ENCODE peak calls at places on chromosomes 13 and 19, in seven cellular contexts. M is IMR-90, I is heart left ventricle, S is OCI-LY7, N is lung, O is breast epithelium, F is neuronal stem cell. Y is an unnamed sample.

GRCh38 chr19:29521291-29522075 is 4.3 kb upstream of the VSTM2B start:
- DNase-seq in F (no peak), S (no peak), I (no peak), M (no peak), O (no peak), N (no peak), Y (no peak)

GRCh38 chr13:45086484-45086883 is 33.8 kb upstream of the GTF2F2 start:
- DNase-seq in I (no peak), S (no peak), N (no peak), M (peak; percentile 55), O (no peak), F (no peak), Y (no peak)

GRCh38 chr19:45125975-45126493 is 33.1 kb downstream of the PPP1R37 start:
- DNase-seq in I (peak; percentile 40), O (peak; percentile 86), M (peak; percentile 49), N (peak; percentile 73), F (peak; percentile 41), S (peak; percentile 74), Y (no peak)

GRCh38 chr13:41700790-41701310 is 243.5 kb downstream of the RGCC start:
- DNase-seq in S (no peak), F (no peak), M (peak; percentile 66), O (no peak), N (no peak), I (peak; percentile 38), Y (no peak)

GRCh38 chr13:113616991-113617749 is 32.6 kb downstream of the TFDP1 start:
- DNase-seq in M (peak; percentile 72), S (no peak), F (peak; percentile 62), O (no peak), I (no peak), N (no peak), Y (no peak)

GRCh38 chr13:99022953-99023352 is 45.1 kb upstream of the DOCK9 start:
- DNase-seq in N (no peak), O (no peak), I (no peak), M (no peak), F (no peak), S (no peak), Y (no peak)

GRCh38 chr19:58356236-58356970 is 3.1 kb upstream of the A1BG start:
- DNase-seq in O (no peak), I (no peak), F (no peak), S (no peak), N (no peak), M (peak; percentile 43), Y (no peak)

GRCh38 chr19:40763963-40764362 is 11.4 kb upstream of the MIA start:
- DNase-seq in M (no peak), S (no peak), F (no peak), I (no peak), N (no peak), O (no peak), Y (no peak)

GRCh38 chr19:19447536-19448237 is 42.2 kb downstream of the GATAD2A start:
- DNase-seq in F (no peak), I (no peak), N (no peak), S (no peak), M (peak; percentile 28), O (no peak), Y (no peak)

GRCh38 chr13:75222031-75222430 is 259.9 kb downstream of the TBC1D4 start:
- DNase-seq in N (no peak), I (no peak), M (peak; percentile 33), S (no peak), O (no peak), F (no peak), Y (no peak)

GRCh38 chr19:57947419-57948134 is at the start of gene ZNF256:
- DNase-seq in S (peak; percentile 98), O (peak; percentile 97), F (peak; percentile 92), I (peak; percentile 96), M (peak; percentile 93), N (peak; percentile 95), Y (peak; percentile 96)

GRCh38 chr19:2117215-2117960 is 20.7 kb downstream of the IZUMO4 start:
- DNase-seq in F (no peak), O (no peak), N (no peak), I (no peak), S (no peak), M (no peak), Y (no peak)

GRCh38 chr19:49361438-49362047 is 673 bp downstream of the TEAD2 start:
- DNase-seq in S (peak; percentile 56), N (peak; percentile 74), F (peak; percentile 70), M (peak; percentile 80), I (peak; percentile 89), O (peak; percentile 86), Y (peak; percentile 80)

GRCh38 chr13:26515721-26516120 is 41.8 kb upstream of the WASF3 start:
- DNase-seq in S (no peak), N (no peak), M (no peak), F (no peak), I (no peak), O (no peak), Y (peak; percentile 28)

GRCh38 chr19:55179570-55180484 is at the start of gene SYT5:
- DNase-seq in N (no peak), I (peak; percentile 43), O (no peak), F (peak; percentile 58), M (no peak), S (peak; percentile 29), Y (no peak)

GRCh38 chr13:58313219-58313618 is 681.7 kb downstream of the PCDH17 start:
- DNase-seq in O (no peak), S (peak; percentile 5), N (no peak), I (no peak), M (no peak), F (no peak), Y (no peak)

GRCh38 chr13:109880371-109881346 is 94.3 kb upstream of the IRS2 start:
- DNase-seq in M (no peak), F (no peak), N (no peak), S (no peak), I (no peak), O (no peak), Y (no peak)

GRCh38 chr13:42064259-42064658 is 15.8 kb downstream of the DGKH start:
- DNase-seq in S (no peak), N (no peak), F (no peak), M (peak; percentile 94), I (no peak), O (no peak), Y (no peak)

GRCh38 chr13:111216166-111216960 is 101.3 kb downstream of the ARHGEF7 start:
- DNase-seq in I (no peak), N (no peak), F (peak; percentile 46), M (peak; percentile 27), S (peak; percentile 47), O (no peak), Y (no peak)

GRCh38 chr19:11560404-11560988 is 1.5 kb upstream of the ELOF1 start:
- DNase-seq in I (no peak), M (peak; percentile 84), N (peak; percentile 51), F (peak; percentile 69), O (no peak), S (peak; percentile 96), Y (no peak)

GRCh38 chr19:49887653-49888477 is 8.8 kb downstream of the IL4I1 start:
- DNase-seq in I (no peak), S (no peak), N (no peak), F (no peak), O (no peak), M (no peak), Y (no peak)

GRCh38 chr13:22121340-22121739 is 450.5 kb downstream of the FGF9 start:
- DNase-seq in M (no peak), I (no peak), N (no peak), S (no peak), O (no peak), F (no peak), Y (no peak)

GRCh38 chr19:39582442-39582841 is 19.9 kb upstream of the LGALS13 start:
- DNase-seq in F (no peak), I (no peak), O (no peak), S (no peak), N (no peak), M (no peak), Y (no peak)

GRCh38 chr13:99380402-99380801 is 73.2 kb upstream of the GPR183 start:
- DNase-seq in S (no peak), O (no peak), M (no peak), F (no peak), N (no peak), I (no peak), Y (no peak)

GRCh38 chr19:10826846-10827245 is 9.2 kb downstream of the TMED1 start:
- DNase-seq in N (no peak), F (no peak), O (no peak), I (no peak), S (no peak), M (no peak), Y (no peak)

GRCh38 chr13:30739646-30740642 is 4.6 kb downstream of the ALOX5AP start:
- DNase-seq in N (no peak), F (no peak), I (no peak), O (no peak), S (peak; percentile 5), M (peak; percentile 95), Y (no peak)
- H3K27ac ChIP-seq in N (no peak overlapping the region), F (no peak overlapping the region), I (peak overlapping the region; percentile 20), O (peak overlapping the region; percentile 54), S (no peak overlapping the region), M (peak overlapping the region; percentile 63), Y (no peak overlapping the region)

DNA sequence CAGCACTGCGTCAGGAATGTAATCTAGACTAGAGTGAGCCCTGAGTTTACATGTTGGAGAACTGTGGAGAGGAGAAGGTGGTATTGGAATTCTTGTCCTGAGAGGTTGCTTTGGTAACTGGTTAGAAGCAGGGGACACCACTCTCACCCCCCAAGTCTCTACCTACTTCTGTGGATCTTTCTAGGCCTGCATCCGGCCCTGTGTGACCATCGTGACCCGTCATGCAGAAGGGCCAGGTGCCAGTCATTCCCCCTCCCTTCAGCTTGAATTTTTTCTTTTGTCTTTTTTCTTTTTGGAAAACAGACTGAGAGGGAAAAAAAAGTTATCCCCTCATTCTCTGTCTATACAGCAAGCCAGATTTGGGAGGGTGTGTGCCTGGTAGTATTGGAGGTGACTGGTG is 31.8 kb downstream of the NFIX start:
- DNase-seq in N (no peak), F (no peak), O (no peak), M (no peak), S (no peak), I (no peak), Y (no peak)
- H3K27ac ChIP-seq in N (no peak overlapping the region), F (no peak overlapping the region), O (peak overlapping the region; percentile 93), M (peak overlapping the region; percentile 18), S (no peak overlapping the region), I (peak overlapping the region; percentile 69), Y (peak overlapping the region; percentile 98)

DNA sequence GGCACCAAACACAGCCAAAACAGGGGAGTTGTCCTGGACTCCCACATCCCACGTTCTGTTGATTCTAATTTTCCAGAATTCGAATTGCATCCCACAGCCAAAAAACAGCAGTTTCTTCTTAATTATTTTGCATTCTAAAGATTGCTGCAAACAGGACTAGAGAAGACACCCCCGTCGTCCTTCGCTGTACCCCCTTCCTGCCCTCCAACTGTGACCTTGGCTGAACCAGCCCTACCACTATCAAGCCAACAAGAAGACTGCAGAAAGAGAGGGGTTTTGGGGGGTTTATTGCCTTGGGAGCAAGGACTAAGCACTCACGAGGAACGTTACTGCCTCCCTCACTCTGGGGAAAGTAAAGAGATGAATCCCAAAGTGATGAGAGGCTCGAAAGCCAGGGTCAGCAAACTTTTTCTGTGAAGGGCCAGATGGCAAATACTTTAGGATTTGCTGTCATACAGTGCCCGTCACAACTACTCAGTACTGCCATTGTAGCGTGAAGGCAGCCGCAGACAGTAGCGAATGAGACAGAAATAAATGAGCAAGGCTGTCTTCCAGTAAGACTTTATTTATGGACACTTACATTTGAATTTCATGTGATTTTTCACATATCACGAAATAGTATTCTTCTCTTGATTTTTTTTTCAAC is 32.5 kb upstream of the KATNAL1 start:
- DNase-seq in O (no peak), I (no peak), F (no peak), S (no peak), N (no peak), M (no peak), Y (no peak)
- H3K27ac ChIP-seq in O (peak overlapping the region; percentile 77), I (peak overlapping the region; percentile 92), F (no peak overlapping the region), S (no peak overlapping the region), N (peak overlapping the region; percentile 82), M (peak overlapping the region; percentile 96), Y (peak overlapping the region; percentile 72)

GRCh38 chr19:4870025-4870700 is 2.7 kb upstream of the PLIN3 start:
- DNase-seq in I (no peak), F (no peak), N (peak; percentile 57), S (no peak), M (peak; percentile 92), O (no peak), Y (peak; percentile 62)
- H3K27ac ChIP-seq in I (no peak overlapping the region), F (no peak overlapping the region), N (no peak overlapping the region), S (no peak overlapping the region), M (peak overlapping the region; percentile 69), O (no peak overlapping the region), Y (no peak overlapping the region)

Y was measured in right atrium auricular region.